ENCODE peak calls at places on chromosome 4, in four cellular contexts. Z is GM23248, H is NCI-H1092, E is neural progenitor cell. C is an unnamed sample.

GRCh38 chr4:70627620-70628019 is 924 bp upstream of the ENAM start:
- DNase-seq in Z (no peak), H (no peak), E (no peak), C (no peak)

GRCh38 chr4:3756343-3757059 is 9.7 kb upstream of the ADRA2C start:
- DNase-seq in Z (no peak), H (no peak), E (no peak), C (no peak)

GRCh38 chr4:105625214-105625613 is 72.8 kb downstream of the ARHGEF38 start:
- DNase-seq in Z (no peak), H (no peak), E (no peak), C (no peak)

GRCh38 chr4:3291411-3291968 is 1.3 kb upstream of the RGS12 start:
- DNase-seq in Z (no peak), H (no peak), E (peak; percentile 56), C (peak; percentile 73)

GRCh38 chr4:38967260-38968095 is 64.7 kb downstream of the TMEM156 start:
- DNase-seq in Z (peak; percentile 92), H (no peak), E (no peak), C (no peak)

GRCh38 chr4:183011213-183011907 is 87.7 kb upstream of the WWC2 start:
- DNase-seq in Z (peak; percentile 6), H (no peak), E (no peak), C (no peak)

GRCh38 chr4:69832326-69833030 is 27.5 kb downstream of the SULT1E1 start:
- DNase-seq in Z (no peak), H (no peak), E (no peak), C (peak; percentile 79)

GRCh38 chr4:184364100-184364921 is 110.0 kb downstream of the IRF2 start:
- DNase-seq in Z (no peak), H (no peak), E (no peak), C (no peak)

GRCh38 chr4:167885872-167886271 is 206.5 kb upstream of the ANXA10 start:
- DNase-seq in Z (no peak), H (no peak), E (no peak), C (no peak)

GRCh38 chr4:115470763-115471162 is 357.3 kb upstream of the NDST4 start:
- DNase-seq in Z (no peak), H (no peak), E (no peak), C (no peak)

GRCh38 chr4:119493419-119493818 is 135.2 kb downstream of the PDE5A start:
- DNase-seq in Z (peak; percentile 42), H (no peak), E (no peak), C (no peak)

GRCh38 chr4:139188648-139189416 is 11.8 kb upstream of the ELF2 start:
- DNase-seq in Z (no peak), H (no peak), E (no peak), C (no peak)

GRCh38 chr4:124806403-124806802 is 93.9 kb upstream of the ANKRD50 start:
- DNase-seq in Z (peak; percentile 23), H (no peak), E (no peak), C (no peak)

GRCh38 chr4:71377561-71377960 is 38.7 kb downstream of the SLC4A4 start:
- DNase-seq in Z (peak; percentile 83), H (no peak), E (no peak), C (no peak)

GRCh38 chr4:78510681-78511080 is 40.9 kb upstream of the ANXA3 start:
- DNase-seq in Z (no peak), H (no peak), E (no peak), C (no peak)

GRCh38 chr4:14260591-14260990 is 633.1 kb upstream of the BOD1L1 start:
- DNase-seq in Z (no peak), H (no peak), E (no peak), C (no peak)

GRCh38 chr4:13530823-13531608 is 13.3 kb downstream of the NKX3-2 start:
- DNase-seq in Z (no peak), H (no peak), E (peak; percentile 69), C (no peak)

GRCh38 chr4:182808673-182809416 is 108.3 kb downstream of the DCTD start:
- DNase-seq in Z (peak; percentile 25), H (no peak), E (no peak), C (no peak)

GRCh38 chr4:154004859-154005520 is 216.1 kb upstream of the SFRP2 start:
- DNase-seq in Z (peak; percentile 92), H (no peak), E (no peak), C (no peak)

GRCh38 chr4:26069218-26069617 is 155.2 kb downstream of the SMIM20 start:
- DNase-seq in Z (peak; percentile 50), H (no peak), E (peak; percentile 78), C (no peak)